ENCODE peak calls at places on chromosomes 4 and X, in eight cellular contexts. D, Q, J, Y, X, M, B and C are unnamed samples.

GRCh38 chr4:45578874-45579273 is 545.0 kb downstream of the GABRG1 start:
- DNase-seq in M (no peak), B (no peak), X (no peak), Y (no peak), Q (no peak), D (no peak), J (no peak), C (no peak)

GRCh38 chr4:107034091-107034698 is 1.9 kb downstream of the DKK2 start:
- DNase-seq in J (no peak), Y (peak; percentile 46), B (peak; percentile 75), M (peak; percentile 1), D (peak; percentile 63), Q (peak; percentile 26), X (peak; percentile 64), C (no peak)

GRCh38 chr4:177308125-177308524 is 1.5 kb upstream of the NEIL3 start:
- DNase-seq in Y (no peak), J (no peak), Q (peak; percentile 71), B (no peak), D (no peak), M (peak; percentile 20), X (no peak), C (no peak)

GRCh38 chrX:69429339-69430014 is 74.6 kb upstream of the NALF2 start:
- DNase-seq in X (no peak), M (no peak), D (no peak), Q (no peak), J (no peak), Y (no peak), B (no peak), C (no peak)

GRCh38 chr4:126697748-126698147 is 935.0 kb upstream of the INTU start:
- DNase-seq in M (peak; percentile 8), X (no peak), D (no peak), Y (no peak), J (no peak), B (no peak), Q (no peak), C (no peak)

GRCh38 chr4:6437682-6438264 is 34.6 kb downstream of the PPP2R2C start:
- DNase-seq in X (no peak), Q (no peak), B (no peak), J (no peak), Y (no peak), M (no peak), D (no peak), C (no peak)

GRCh38 chr4:13240066-13240465 is 244.1 kb downstream of the RAB28 start:
- DNase-seq in Q (no peak), M (no peak), D (no peak), Y (no peak), J (no peak), X (no peak), B (no peak), C (no peak)

GRCh38 chr4:20445933-20446723 is 194.4 kb downstream of the SLIT2 start:
- DNase-seq in Y (no peak), D (no peak), Q (peak; percentile 70), B (no peak), J (no peak), M (no peak), X (peak; percentile 31), C (no peak)

GRCh38 chr4:46450556-46450955 is 60.6 kb upstream of the GABRA2 start:
- DNase-seq in J (no peak), X (no peak), B (no peak), M (no peak), Y (no peak), D (no peak), Q (no peak), C (no peak)

GRCh38 chr4:5823542-5824211 is 69.2 kb downstream of the CRMP1 start:
- DNase-seq in B (no peak), Y (no peak), X (no peak), D (no peak), Q (no peak), M (no peak), J (no peak), C (peak; percentile 21)

GRCh38 chrX:48800574-48801280 is 1.1 kb upstream of the HDAC6 start:
- DNase-seq in B (peak; percentile 6), Y (no peak), X (no peak), M (no peak), D (no peak), Q (no peak), J (no peak), C (no peak)

GRCh38 chr4:108926058-108926457 is 163.2 kb upstream of the ETNPPL start:
- DNase-seq in D (no peak), M (no peak), Q (peak; percentile 53), X (no peak), J (no peak), B (no peak), Y (no peak), C (no peak)

GRCh38 chrX:133414399-133415275 is 652 bp downstream of the GPC4 start:
- DNase-seq in M (no peak), B (peak; percentile 31), D (peak; percentile 22), Y (no peak), Q (peak; percentile 9), X (no peak), J (no peak), C (no peak)

GRCh38 chr4:141153751-141154510 is 20.7 kb upstream of the RNF150 start:
- DNase-seq in M (no peak), Q (peak; percentile 82), J (no peak), B (peak; percentile 65), X (no peak), D (no peak), Y (no peak), C (no peak)

GRCh38 chr4:164293181-164293580 is 460.8 kb upstream of the SMIM31 start:
- DNase-seq in Y (no peak), X (no peak), J (no peak), M (no peak), B (no peak), Q (no peak), D (no peak), C (no peak)

GRCh38 chr4:123235431-123235830 is 161.2 kb upstream of the SPRY1 start:
- DNase-seq in M (no peak), D (no peak), J (peak; percentile 24), Q (no peak), B (no peak), Y (no peak), X (no peak), C (no peak)

GRCh38 chr4:39369301-39369700 is 3.1 kb upstream of the RFC1 start:
- DNase-seq in M (no peak), Q (no peak), Y (no peak), X (no peak), J (no peak), D (no peak), B (no peak), C (no peak)

GRCh38 chrX:63889001-63889400 is 104.0 kb upstream of the ARHGEF9 start:
- DNase-seq in M (no peak), X (no peak), Y (no peak), J (peak; percentile 5), D (no peak), B (no peak), Q (no peak), C (no peak)

GRCh38 chr4:52560844-52561280 is 98.2 kb downstream of the USP46 start:
- DNase-seq in Y (no peak), B (no peak), J (peak; percentile 77), M (no peak), D (no peak), Q (peak; percentile 58), X (no peak), C (no peak)

GRCh38 chr4:181582595-181582994 is 660.6 kb upstream of the TENM3 start:
- DNase-seq in J (no peak), Q (no peak), Y (no peak), D (peak; percentile 22), M (no peak), B (no peak), X (no peak), C (no peak)

GRCh38 chr4:119627267-119628190 is 1.1 kb downstream of the PDE5A start:
- DNase-seq in D (peak; percentile 77), J (no peak), B (peak; percentile 89), Q (peak; percentile 44), Y (peak; percentile 78), X (peak; percentile 56), M (peak; percentile 65), C (peak; percentile 81)

GRCh38 chrX:28058906-28059305 is 77.7 kb upstream of the DCAF8L1 start:
- DNase-seq in J (no peak), B (no peak), M (no peak), X (no peak), Y (no peak), Q (peak; percentile 36), D (no peak), C (no peak)

GRCh38 chr4:796206-796605 is 29.7 kb downstream of the CPLX1 start:
- DNase-seq in Y (no peak), B (no peak), X (no peak), Q (no peak), D (no peak), M (no peak), J (no peak), C (no peak)

GRCh38 chrX:97215166-97215565 is 331.5 kb downstream of the RPA4 start:
- DNase-seq in B (no peak), J (no peak), Y (no peak), X (no peak), M (no peak), Q (no peak), D (no peak), C (no peak)

GRCh38 chrX:132924426-132924825 is 34.0 kb downstream of the HS6ST2 start:
- DNase-seq in D (no peak), Y (no peak), M (no peak), B (no peak), Q (no peak), X (no peak), J (no peak), C (no peak)

GRCh38 chr4:3436798-3437581 is 4.8 kb upstream of the HGFAC start:
- DNase-seq in B (peak; percentile 51), Q (peak; percentile 25), Y (peak; percentile 85), D (no peak), M (peak; percentile 88), X (no peak), J (no peak), C (no peak)

GRCh38 chr4:186746581-186746980 is 22.9 kb upstream of the FAT1 start:
- DNase-seq in D (no peak), Y (no peak), Q (no peak), J (no peak), B (no peak), X (no peak), M (no peak), C (no peak)

GRCh38 chrX:106037835-106038473 is 573 bp downstream of the SERPINA7 start:
- DNase-seq in Y (no peak), J (no peak), D (no peak), M (no peak), Q (no peak), X (no peak), B (no peak), C (no peak)

GRCh38 chrX:154401045-154401799 is 3.0 kb downstream of the RPL10 start:
- DNase-seq in Q (peak; percentile 51), M (no peak), Y (no peak), J (no peak), D (no peak), X (no peak), B (peak; percentile 24), C (no peak)

GRCh38 chr4:6386091-6386490 is 86.3 kb downstream of the PPP2R2C start:
- DNase-seq in J (no peak), D (no peak), X (no peak), B (no peak), Y (no peak), Q (no peak), M (peak; percentile 12), C (no peak)

GRCh38 chrX:115948018-115948923 is 222.3 kb upstream of the AGTR2 start:
- DNase-seq in J (no peak), M (no peak), Q (no peak), Y (no peak), B (no peak), X (no peak), D (no peak), C (no peak)

GRCh38 chrX:70960728-70961127 is 29.8 kb upstream of the SLC7A3 start:
- DNase-seq in D (no peak), M (no peak), B (no peak), J (no peak), X (no peak), Q (peak; percentile 15), Y (no peak), C (no peak)

GRCh38 chr4:38805530-38806145 is 1.0 kb upstream of the TLR1 start:
- DNase-seq in Y (no peak), D (no peak), Q (peak; percentile 65), M (no peak), B (no peak), J (no peak), X (no peak), C (peak; percentile 70)

GRCh38 chr4:84051728-84052127 is 447.4 kb downstream of the NKX6-1 start:
- DNase-seq in Q (no peak), D (no peak), B (no peak), X (peak; percentile 32), J (no peak), Y (no peak), M (no peak), C (no peak)